ENCODE peak calls at places on chromosomes 12 and 14, in ten cellular contexts. O is memory B cell; J is stimulated activated CD8-positive, alpha-beta memory T cell treated with anti-CD3 and anti-CD28 coated beads, Interleukin-15, amount 100 ng/mL, for 24 hours; M is GM03348; B is amygdala; W is stimulated activated CD4-positive, alpha-beta T cell treated with anti-CD3 and anti-CD28 coated beads, Interleukin-1b, Interleukin-23, amount 100 ng/mL, for 1 hour; E is choroid plexus epithelial cell; C is dorsolateral prefrontal cortex; R is A172; I is uterus. F is an unnamed sample.

GRCh38 chr12:93622485-93622884 is 50.0 kb downstream of the SOCS2 start:
- DNase-seq in O (no peak), J (no peak), M (peak), B (no peak), W (no peak), E (peak), C (no peak), R (no peak), I (no peak), F (no peak)

GRCh38 chr14:32900602-32901001 is 38.1 kb upstream of the NPAS3 start:
- DNase-seq in O (no peak), J (no peak), M (no peak), B (no peak), W (no peak), E (no peak), C (no peak), R (no peak), I (no peak), F (no peak)

GRCh38 chr12:91922674-91923073 is 223.0 kb downstream of the BTG1 start:
- DNase-seq in O (no peak), J (no peak), M (no peak), B (no peak), W (no peak), E (no peak), C (no peak), R (no peak), I (no peak), F (no peak)

GRCh38 chr12:3523058-3523457 is 32.1 kb downstream of the PRMT8 start:
- DNase-seq in O (no peak), J (no peak), M (no peak), B (no peak), W (no peak), E (peak), C (no peak), R (no peak), I (no peak), F (no peak)

GRCh38 chr12:42767998-42768397 is 178.5 kb upstream of the PRICKLE1 start:
- DNase-seq in O (no peak), J (no peak), M (no peak), B (no peak), W (no peak), E (no peak), C (no peak), R (no peak), I (no peak), F (no peak)

GRCh38 chr12:50647479-50647878 is 116.4 kb upstream of the ATF1 start:
- DNase-seq in O (no peak), J (no peak), M (peak), B (no peak), W (no peak), E (no peak), C (no peak), R (no peak), I (no peak), F (no peak)

GRCh38 chr12:111093428-111094142 is 173.2 kb upstream of the MYL2 start:
- DNase-seq in O (peak), J (no peak), M (no peak), B (no peak), W (no peak), E (no peak), C (no peak), R (no peak), I (no peak), F (no peak)

GRCh38 chr14:104432611-104433231 is 146.8 kb upstream of the C14orf180 start:
- DNase-seq in O (no peak), J (no peak), M (no peak), B (no peak), W (no peak), E (no peak), C (no peak), R (no peak), I (no peak), F (no peak)

GRCh38 chr14:75559451-75560187 is 18.8 kb upstream of the FLVCR2 start:
- DNase-seq in O (no peak), J (no peak), M (peak), B (no peak), W (no peak), E (peak), C (no peak), R (peak), I (no peak), F (peak)

GRCh38 chr12:117076410-117077372 is 22.5 kb downstream of the TESC start:
- DNase-seq in O (no peak), J (no peak), M (no peak), B (no peak), W (no peak), E (peak), C (no peak), R (peak), I (no peak), F (no peak)

GRCh38 chr12:46874642-46875041 is 48.8 kb upstream of the SLC38A4 start:
- DNase-seq in O (no peak), J (no peak), M (peak), B (no peak), W (no peak), E (peak), C (no peak), R (peak), I (no peak), F (no peak)